ENCODE peak calls at places on chromosomes 5 and 9, in six cellular contexts. C is right lobe of liver, Q is GM10248, J is esophagus squamous epithelium, I is mucosa of descending colon, A is PC-9. H is an unnamed sample.

GRCh38 chr5:178078197-178078995 is 34.9 kb upstream of the N4BP3 start:
- DNase-seq in Q (no peak), C (peak; percentile 31), I (no peak), A (peak; percentile 88), J (no peak), H (no peak)

GRCh38 chr5:12615141-12615820 is 711.0 kb upstream of the CTNND2 start:
- DNase-seq in J (no peak), C (no peak), A (no peak), Q (no peak), I (no peak), H (no peak)

GRCh38 chr9:3244963-3245653 is 280.7 kb downstream of the RFX3 start:
- DNase-seq in A (no peak), Q (peak; percentile 24), J (no peak), C (no peak), I (no peak), H (peak; percentile 31)

GRCh38 chr5:78972654-78973428 is 12.3 kb downstream of the ARSB start:
- DNase-seq in A (no peak), I (no peak), J (no peak), Q (no peak), C (peak; percentile 62), H (no peak)

GRCh38 chr9:123020796-123021195 is 12.7 kb upstream of the GPR21 start:
- DNase-seq in Q (no peak), C (no peak), J (no peak), A (no peak), I (no peak), H (no peak)

GRCh38 chr9:78958887-78959286 is 612.9 kb upstream of the TLE4 start:
- DNase-seq in I (no peak), Q (no peak), C (no peak), J (no peak), A (no peak), H (no peak)

GRCh38 chr5:113202904-113203716 is 226.5 kb downstream of the DCP2 start:
- DNase-seq in J (no peak), Q (no peak), I (no peak), A (peak; percentile 77), C (peak; percentile 97), H (no peak)

GRCh38 chr5:139395844-139396640 is 1.1 kb upstream of the PROB1 start:
- DNase-seq in J (no peak), I (no peak), Q (peak; percentile 29), A (no peak), C (no peak), H (no peak)

GRCh38 chr5:10825897-10826644 is 65.0 kb upstream of the DAP start:
- DNase-seq in I (no peak), A (no peak), Q (peak; percentile 21), J (no peak), C (no peak), H (peak; percentile 18)
- TF ChIP-seq CTCF in I (no peak), A (peak; percentile 18), Q (peak; percentile 6), J (no peak), C (no peak), H (peak; percentile 43)

GRCh38 chr9:94931725-94932124 is 205.2 kb downstream of the AOPEP start:
- DNase-seq in C (no peak), A (no peak), Q (no peak), J (no peak), I (no peak), H (no peak)
- TF ChIP-seq CTCF in C (no peak), A (no peak), Q (no peak), J (no peak), I (no peak), H (no peak)

GRCh38 chr5:123350744-123351143 is 72.5 kb downstream of the CEP120 start:
- DNase-seq in I (no peak), C (no peak), J (no peak), A (no peak), Q (no peak), H (no peak)
- TF ChIP-seq CTCF in I (no peak), C (no peak), J (no peak), A (no peak), Q (no peak), H (no peak)

GRCh38 chr5:83387041-83387440 is 84.5 kb upstream of the VCAN start:
- DNase-seq in A (no peak), C (no peak), I (no peak), J (no peak), Q (no peak), H (no peak)

GRCh38 chr5:83388608-83389007 is 82.9 kb upstream of the VCAN start:
- DNase-seq in I (no peak), A (no peak), C (no peak), Q (no peak), J (no peak), H (no peak)

GRCh38 chr5:83385812-83386211 is 85.7 kb upstream of the VCAN start:
- DNase-seq in C (no peak), Q (no peak), A (no peak), J (no peak), I (no peak), H (no peak)
- TF ChIP-seq CTCF in C (no peak), Q (no peak), A (no peak), J (no peak), I (no peak), H (no peak)

DNA sequence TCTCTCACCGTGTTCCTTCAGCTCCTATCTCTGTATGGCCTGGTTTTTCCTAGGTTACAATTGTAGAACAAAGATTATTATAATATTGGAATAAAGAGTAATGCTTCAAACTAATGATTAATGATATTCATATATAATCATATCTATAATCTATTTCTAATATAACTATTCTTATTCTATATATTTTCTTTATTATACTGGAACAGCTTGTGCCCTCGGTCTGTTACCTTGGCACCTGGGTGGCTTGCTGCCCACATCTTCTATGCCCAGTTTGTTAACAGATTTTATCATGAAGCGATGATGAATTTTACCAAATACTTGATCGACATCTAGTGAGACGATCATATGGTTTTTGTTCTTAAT is 363.6 kb upstream of the TYRP1 start:
- DNase-seq in J (no peak), C (no peak), I (no peak), Q (no peak), A (no peak), H (no peak)
- TF ChIP-seq CTCF in J (no peak), C (no peak), I (no peak), Q (no peak), A (no peak), H (no peak)